ENCODE peak calls at places on chromosomes 3 and 15, in five cellular contexts. One of them, this sample, is unnamed.

GRCh38 chr3:66442254-66443249 is 58.3 kb downstream of the LRIG1 start:
- DNase-seq in mammary epithelial cell: peak; percentile 41
- DNase-seq in adrenal gland: peak; percentile 38
- DNase-seq in fibroblast of villous mesenchyme: peak; percentile 90
- DNase-seq in fibroblast of the aortic adventitia: peak; percentile 90
- DNase-seq in this sample: no peak

GRCh38 chr3:56654460-56654859 is 28.6 kb downstream of the TASOR start:
- DNase-seq in mammary epithelial cell: no peak
- DNase-seq in adrenal gland: no peak
- DNase-seq in fibroblast of villous mesenchyme: no peak
- DNase-seq in fibroblast of the aortic adventitia: no peak
- DNase-seq in this sample: no peak

GRCh38 chr3:108474581-108474980 is 35.8 kb downstream of the MYH15 start:
- DNase-seq in mammary epithelial cell: no peak
- DNase-seq in adrenal gland: no peak
- DNase-seq in fibroblast of villous mesenchyme: no peak
- DNase-seq in fibroblast of the aortic adventitia: peak; percentile 39
- DNase-seq in this sample: no peak

GRCh38 chr3:107045791-107046190 is 331.4 kb upstream of the CCDC54 start:
- DNase-seq in mammary epithelial cell: peak; percentile 16
- DNase-seq in adrenal gland: no peak
- DNase-seq in fibroblast of villous mesenchyme: no peak
- DNase-seq in fibroblast of the aortic adventitia: no peak
- DNase-seq in this sample: no peak

GRCh38 chr3:14231998-14232501 is 53.4 kb downstream of the LSM3 start:
- DNase-seq in mammary epithelial cell: no peak
- DNase-seq in adrenal gland: no peak
- DNase-seq in fibroblast of villous mesenchyme: peak; percentile 54
- DNase-seq in fibroblast of the aortic adventitia: no peak
- DNase-seq in this sample: no peak

GRCh38 chr3:14042680-14043079 is 82.0 kb downstream of the CHCHD4 start:
- DNase-seq in mammary epithelial cell: no peak
- DNase-seq in adrenal gland: no peak
- DNase-seq in fibroblast of villous mesenchyme: peak; percentile 19
- DNase-seq in fibroblast of the aortic adventitia: peak; percentile 48
- DNase-seq in this sample: no peak

GRCh38 chr3:194294199-194294887 is 56.8 kb downstream of the CPN2 start:
- DNase-seq in mammary epithelial cell: no peak
- DNase-seq in adrenal gland: peak; percentile 2
- DNase-seq in fibroblast of villous mesenchyme: no peak
- DNase-seq in fibroblast of the aortic adventitia: no peak
- DNase-seq in this sample: no peak

GRCh38 chr15:64766041-64766440 is 9.3 kb downstream of the RBPMS2 start:
- DNase-seq in mammary epithelial cell: no peak
- DNase-seq in adrenal gland: no peak
- DNase-seq in fibroblast of villous mesenchyme: no peak
- DNase-seq in fibroblast of the aortic adventitia: no peak
- DNase-seq in this sample: no peak

GRCh38 chr15:78260489-78260888 is 3.9 kb upstream of the DNAJA4 start:
- DNase-seq in mammary epithelial cell: no peak
- DNase-seq in adrenal gland: no peak
- DNase-seq in fibroblast of villous mesenchyme: no peak
- DNase-seq in fibroblast of the aortic adventitia: no peak
- DNase-seq in this sample: no peak

GRCh38 chr3:179526482-179526881 is 36.2 kb upstream of the ACTL6A start:
- DNase-seq in mammary epithelial cell: no peak
- DNase-seq in adrenal gland: peak; percentile 8
- DNase-seq in fibroblast of villous mesenchyme: peak; percentile 10
- DNase-seq in fibroblast of the aortic adventitia: peak; percentile 34
- DNase-seq in this sample: no peak
- H3K4me3 ChIP-seq in mammary epithelial cell: no peak overlapping the region
- H3K4me3 ChIP-seq in adrenal gland: no peak overlapping the region
- H3K4me3 ChIP-seq in fibroblast of villous mesenchyme: peak overlapping the region; percentile 36
- H3K4me3 ChIP-seq in fibroblast of the aortic adventitia: no peak overlapping the region
- H3K4me3 ChIP-seq in this sample: no peak overlapping the region

DNA sequence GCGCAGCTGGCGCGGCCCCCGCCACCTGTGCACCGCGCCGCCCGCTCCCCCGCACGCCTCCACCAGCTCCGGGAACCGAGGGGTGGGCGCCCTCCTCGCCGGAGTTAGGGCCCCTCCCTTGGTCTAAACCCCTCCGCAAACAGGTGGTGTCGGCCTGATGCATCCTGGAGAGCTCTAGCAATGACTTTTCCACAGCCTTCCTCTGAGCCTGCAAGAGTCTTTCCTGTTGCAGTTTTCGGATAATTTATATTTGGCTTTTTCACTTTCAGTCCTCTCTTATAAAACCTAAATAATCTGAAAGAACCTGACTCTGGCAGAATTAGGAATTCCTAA is 334 bp upstream of the IGSF11 start:
- DNase-seq in mammary epithelial cell: no peak
- DNase-seq in adrenal gland: no peak
- DNase-seq in fibroblast of villous mesenchyme: no peak
- DNase-seq in fibroblast of the aortic adventitia: no peak
- DNase-seq in this sample: no peak
- H3K4me3 ChIP-seq in mammary epithelial cell: no peak overlapping the region
- H3K4me3 ChIP-seq in adrenal gland: no peak overlapping the region
- H3K4me3 ChIP-seq in fibroblast of villous mesenchyme: no peak overlapping the region
- H3K4me3 ChIP-seq in fibroblast of the aortic adventitia: peak overlapping the region; percentile 65
- H3K4me3 ChIP-seq in this sample: peak overlapping the region; percentile 64

GRCh38 chr3:25533365-25533764 is 105.3 kb downstream of the RARB start:
- DNase-seq in mammary epithelial cell: no peak
- DNase-seq in adrenal gland: no peak
- DNase-seq in fibroblast of villous mesenchyme: no peak
- DNase-seq in fibroblast of the aortic adventitia: no peak
- DNase-seq in this sample: no peak

GRCh38 chr3:25537476-25537875 is 109.4 kb downstream of the RARB start:
- DNase-seq in mammary epithelial cell: no peak
- DNase-seq in adrenal gland: no peak
- DNase-seq in fibroblast of villous mesenchyme: peak; percentile 9
- DNase-seq in fibroblast of the aortic adventitia: no peak
- DNase-seq in this sample: no peak

GRCh38 chr3:25536668-25537331 is 108.7 kb downstream of the RARB start:
- DNase-seq in mammary epithelial cell: no peak
- DNase-seq in adrenal gland: no peak
- DNase-seq in fibroblast of villous mesenchyme: no peak
- DNase-seq in fibroblast of the aortic adventitia: no peak
- DNase-seq in this sample: no peak

GRCh38 chr3:25534007-25534406 is 105.9 kb downstream of the RARB start:
- DNase-seq in mammary epithelial cell: no peak
- DNase-seq in adrenal gland: no peak
- DNase-seq in fibroblast of villous mesenchyme: no peak
- DNase-seq in fibroblast of the aortic adventitia: no peak
- DNase-seq in this sample: no peak

GRCh38 chr3:25532763-25533162 is 104.7 kb downstream of the RARB start:
- DNase-seq in mammary epithelial cell: no peak
- DNase-seq in adrenal gland: no peak
- DNase-seq in fibroblast of villous mesenchyme: peak; percentile 13
- DNase-seq in fibroblast of the aortic adventitia: no peak
- DNase-seq in this sample: no peak
- H3K4me3 ChIP-seq in mammary epithelial cell: no peak overlapping the region
- H3K4me3 ChIP-seq in adrenal gland: no peak overlapping the region
- H3K4me3 ChIP-seq in fibroblast of villous mesenchyme: no peak overlapping the region
- H3K4me3 ChIP-seq in fibroblast of the aortic adventitia: no peak overlapping the region
- H3K4me3 ChIP-seq in this sample: no peak overlapping the region

GRCh38 chr3:94299741-94300140 is 236.9 kb downstream of the NSUN3 start:
- DNase-seq in mammary epithelial cell: no peak
- DNase-seq in adrenal gland: no peak
- DNase-seq in fibroblast of villous mesenchyme: no peak
- DNase-seq in fibroblast of the aortic adventitia: no peak
- DNase-seq in this sample: no peak

GRCh38 chr3:94293793-94294195 is 230.9 kb downstream of the NSUN3 start:
- DNase-seq in mammary epithelial cell: peak; percentile 45
- DNase-seq in adrenal gland: no peak
- DNase-seq in fibroblast of villous mesenchyme: no peak
- DNase-seq in fibroblast of the aortic adventitia: no peak
- DNase-seq in this sample: no peak

GRCh38 chr3:94291686-94292085 is 228.8 kb downstream of the NSUN3 start:
- DNase-seq in mammary epithelial cell: no peak
- DNase-seq in adrenal gland: no peak
- DNase-seq in fibroblast of villous mesenchyme: no peak
- DNase-seq in fibroblast of the aortic adventitia: no peak
- DNase-seq in this sample: no peak

GRCh38 chr3:94292151-94292550 is 229.3 kb downstream of the NSUN3 start:
- DNase-seq in mammary epithelial cell: no peak
- DNase-seq in adrenal gland: no peak
- DNase-seq in fibroblast of villous mesenchyme: no peak
- DNase-seq in fibroblast of the aortic adventitia: no peak
- DNase-seq in this sample: no peak

DNA sequence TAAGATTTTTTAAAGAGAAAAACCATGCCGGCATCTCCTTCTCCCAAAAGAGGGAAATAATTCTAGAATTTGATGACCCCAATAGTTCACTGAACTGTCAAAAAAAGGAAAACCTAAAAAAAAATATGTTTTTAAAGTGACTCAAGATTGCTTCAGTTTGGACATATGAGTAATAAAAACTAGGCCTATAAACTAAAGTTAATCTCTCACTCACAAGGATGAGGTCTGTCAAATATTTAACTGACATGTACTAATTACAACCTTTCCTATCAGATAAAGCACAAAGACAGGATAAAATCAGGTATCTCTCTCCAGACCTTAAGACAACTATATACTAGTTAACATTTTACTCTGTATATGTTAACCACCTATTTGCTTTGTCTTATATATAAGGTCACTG is 231.9 kb downstream of the NSUN3 start:
- DNase-seq in mammary epithelial cell: no peak
- DNase-seq in adrenal gland: no peak
- DNase-seq in fibroblast of villous mesenchyme: no peak
- DNase-seq in fibroblast of the aortic adventitia: no peak
- DNase-seq in this sample: no peak
- H3K4me3 ChIP-seq in mammary epithelial cell: no peak overlapping the region
- H3K4me3 ChIP-seq in adrenal gland: no peak overlapping the region
- H3K4me3 ChIP-seq in fibroblast of villous mesenchyme: no peak overlapping the region
- H3K4me3 ChIP-seq in fibroblast of the aortic adventitia: no peak overlapping the region
- H3K4me3 ChIP-seq in this sample: no peak overlapping the region

GRCh38 chr15:60003243-60004018 is 680 bp upstream of the FOXB1 start:
- DNase-seq in mammary epithelial cell: no peak
- DNase-seq in adrenal gland: no peak
- DNase-seq in fibroblast of villous mesenchyme: no peak
- DNase-seq in fibroblast of the aortic adventitia: no peak
- DNase-seq in this sample: no peak

GRCh38 chr15:60004846-60005351 is 788 bp downstream of the FOXB1 start:
- DNase-seq in mammary epithelial cell: no peak
- DNase-seq in adrenal gland: no peak
- DNase-seq in fibroblast of villous mesenchyme: peak; percentile 10
- DNase-seq in fibroblast of the aortic adventitia: peak; percentile 24
- DNase-seq in this sample: no peak

GRCh38 chr15:60005352-60006202 is 1.5 kb downstream of the FOXB1 start:
- DNase-seq in mammary epithelial cell: no peak
- DNase-seq in adrenal gland: no peak
- DNase-seq in fibroblast of villous mesenchyme: no peak
- DNase-seq in fibroblast of the aortic adventitia: no peak
- DNase-seq in this sample: no peak

GRCh38 chr15:60002528-60003218 is 1.4 kb upstream of the FOXB1 start:
- DNase-seq in mammary epithelial cell: no peak
- DNase-seq in adrenal gland: no peak
- DNase-seq in fibroblast of villous mesenchyme: no peak
- DNase-seq in fibroblast of the aortic adventitia: no peak
- DNase-seq in this sample: no peak

DNA sequence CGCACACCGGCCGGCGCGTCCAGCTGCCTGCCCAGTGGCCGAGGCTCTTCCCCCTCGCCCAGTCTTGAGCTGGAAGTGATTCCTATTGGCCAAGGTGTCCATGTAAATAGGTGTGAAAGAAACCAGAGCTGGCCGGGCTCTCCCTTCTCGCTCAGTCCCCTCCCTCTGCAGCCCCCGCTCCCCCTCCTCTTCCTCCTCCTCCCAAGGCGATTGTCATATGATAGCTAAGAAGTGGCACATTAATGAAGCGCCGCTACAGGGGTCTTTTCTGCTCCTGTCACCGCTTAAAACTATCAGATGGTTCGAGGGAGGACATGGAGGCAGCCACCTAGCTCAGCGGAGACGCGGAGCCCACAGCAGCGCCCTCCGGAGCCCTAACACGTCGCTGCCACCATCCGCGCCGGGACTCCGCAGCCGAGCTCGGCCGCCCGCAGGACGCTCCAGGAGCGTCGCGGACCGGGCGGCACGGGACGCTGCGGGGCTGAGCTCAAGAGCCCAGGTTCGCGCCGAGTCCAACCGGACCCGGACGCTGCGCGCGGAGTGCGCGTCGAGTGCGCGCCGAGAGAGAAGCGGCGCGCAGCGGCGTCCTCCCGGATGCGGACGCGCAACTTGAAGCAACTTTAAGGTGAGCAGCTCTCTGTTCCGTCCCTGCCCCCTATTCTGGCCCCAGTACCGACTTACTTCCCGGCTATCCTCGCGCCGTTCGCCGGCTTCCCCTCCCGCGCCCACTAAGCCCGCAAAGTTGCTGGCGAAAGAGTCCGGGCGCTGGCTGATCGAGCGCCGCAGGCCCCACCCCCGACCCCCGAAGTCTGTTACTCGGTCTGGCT is at the start of gene FOXB1:
- DNase-seq in mammary epithelial cell: no peak
- DNase-seq in adrenal gland: no peak
- DNase-seq in fibroblast of villous mesenchyme: no peak
- DNase-seq in fibroblast of the aortic adventitia: no peak
- DNase-seq in this sample: no peak
- H3K4me3 ChIP-seq in mammary epithelial cell: no peak within 1 kb of the TSS
- H3K4me3 ChIP-seq in adrenal gland: no peak within 1 kb of the TSS
- H3K4me3 ChIP-seq in fibroblast of villous mesenchyme: no peak within 1 kb of the TSS
- H3K4me3 ChIP-seq in fibroblast of the aortic adventitia: no peak within 1 kb of the TSS
- H3K4me3 ChIP-seq in this sample: peak within 1 kb of the TSS; percentile 48

GRCh38 chr3:40877651-40878463 is 321.4 kb upstream of the CTNNB1 start:
- DNase-seq in mammary epithelial cell: peak; percentile 29
- DNase-seq in adrenal gland: peak; percentile 94
- DNase-seq in fibroblast of villous mesenchyme: peak; percentile 37
- DNase-seq in fibroblast of the aortic adventitia: peak; percentile 93
- DNase-seq in this sample: no peak
- H3K4me3 ChIP-seq in mammary epithelial cell: no peak overlapping the region
- H3K4me3 ChIP-seq in adrenal gland: no peak overlapping the region
- H3K4me3 ChIP-seq in fibroblast of villous mesenchyme: no peak overlapping the region
- H3K4me3 ChIP-seq in fibroblast of the aortic adventitia: peak overlapping the region; percentile 16
- H3K4me3 ChIP-seq in this sample: no peak overlapping the region

GRCh38 chr15:93088200-93088980 is 621 bp downstream of the RGMA start:
- DNase-seq in mammary epithelial cell: peak; percentile 27
- DNase-seq in adrenal gland: no peak
- DNase-seq in fibroblast of villous mesenchyme: no peak
- DNase-seq in fibroblast of the aortic adventitia: peak; percentile 18
- DNase-seq in this sample: no peak
- H3K4me3 ChIP-seq in mammary epithelial cell: peak overlapping the region; percentile 35
- H3K4me3 ChIP-seq in adrenal gland: no peak overlapping the region
- H3K4me3 ChIP-seq in fibroblast of villous mesenchyme: peak overlapping the region; percentile 30
- H3K4me3 ChIP-seq in fibroblast of the aortic adventitia: peak overlapping the region; percentile 48
- H3K4me3 ChIP-seq in this sample: peak overlapping the region; percentile 32

DNA sequence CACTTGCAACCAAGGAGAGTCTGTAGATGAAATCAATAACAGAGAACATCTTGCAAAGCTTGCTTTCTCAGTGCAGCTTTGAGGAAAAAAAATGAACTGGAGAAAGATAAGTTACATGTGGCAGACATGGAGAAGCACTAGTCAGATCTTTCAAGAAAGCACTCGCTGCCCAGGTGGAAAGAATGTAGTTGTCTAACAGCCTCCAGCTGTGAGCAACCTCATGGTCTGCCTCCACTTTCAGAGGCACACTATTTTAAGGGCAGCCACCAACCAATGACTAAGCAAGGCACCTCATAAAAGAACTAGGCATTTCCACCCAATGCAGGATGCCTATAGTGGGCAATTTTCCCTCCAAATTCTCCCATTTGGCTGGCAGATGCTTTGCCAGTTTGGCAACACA is 125.4 kb upstream of the CPNE4 start:
- DNase-seq in mammary epithelial cell: no peak
- DNase-seq in adrenal gland: no peak
- DNase-seq in fibroblast of villous mesenchyme: no peak
- DNase-seq in fibroblast of the aortic adventitia: no peak
- DNase-seq in this sample: no peak
- H3K4me3 ChIP-seq in mammary epithelial cell: no peak overlapping the region
- H3K4me3 ChIP-seq in adrenal gland: no peak overlapping the region
- H3K4me3 ChIP-seq in fibroblast of villous mesenchyme: no peak overlapping the region
- H3K4me3 ChIP-seq in fibroblast of the aortic adventitia: no peak overlapping the region
- H3K4me3 ChIP-seq in this sample: no peak overlapping the region

This sample was measured in CD8-positive, alpha-beta T cell.